ENCODE peak calls at places on chromosomes 13 and 19, in six cellular contexts. One of them, this sample, is unnamed.

GRCh38 chr13:93900735-93901134 is 578.7 kb downstream of the DCT start:
- DNase-seq in H1: no peak
- DNase-seq in GM12891: no peak
- DNase-seq in K562: no peak
- DNase-seq in GM12878: no peak
- DNase-seq in HepG2: no peak
- DNase-seq in this sample: no peak

GRCh38 chr19:51688665-51689571 is 4.2 kb upstream of the SPACA6 start:
- DNase-seq in H1: peak; percentile 80
- DNase-seq in GM12891: no peak
- DNase-seq in K562: peak; percentile 87
- DNase-seq in GM12878: no peak
- DNase-seq in HepG2: peak; percentile 61
- DNase-seq in this sample: no peak

GRCh38 chr19:36449059-36449670 is 30.7 kb upstream of the ZFP82 start:
- DNase-seq in H1: no peak
- DNase-seq in GM12891: no peak
- DNase-seq in K562: no peak
- DNase-seq in GM12878: no peak
- DNase-seq in HepG2: no peak
- DNase-seq in this sample: no peak

GRCh38 chr19:23283925-23284324 is 33.7 kb upstream of the ZNF724 start:
- DNase-seq in H1: peak; percentile 82
- DNase-seq in GM12891: peak; percentile 25
- DNase-seq in K562: peak; percentile 40
- DNase-seq in GM12878: no peak
- DNase-seq in HepG2: peak; percentile 54
- DNase-seq in this sample: no peak

GRCh38 chr19:18153555-18154134 is 682 bp downstream of the PIK3R2 start:
- DNase-seq in H1: no peak
- DNase-seq in GM12891: no peak
- DNase-seq in K562: no peak
- DNase-seq in GM12878: no peak
- DNase-seq in HepG2: no peak
- DNase-seq in this sample: no peak

GRCh38 chr13:36862722-36863121 is 43.7 kb downstream of the RFXAP start:
- DNase-seq in H1: no peak
- DNase-seq in GM12891: no peak
- DNase-seq in K562: no peak
- DNase-seq in GM12878: no peak
- DNase-seq in HepG2: no peak
- DNase-seq in this sample: no peak

GRCh38 chr13:94088742-94089141 is 390.7 kb downstream of the DCT start:
- DNase-seq in H1: no peak
- DNase-seq in GM12891: no peak
- DNase-seq in K562: no peak
- DNase-seq in GM12878: no peak
- DNase-seq in HepG2: no peak
- DNase-seq in this sample: no peak

GRCh38 chr13:40388617-40389016 is 277.8 kb downstream of the FOXO1 start:
- DNase-seq in H1: no peak
- DNase-seq in GM12891: peak; percentile 32
- DNase-seq in K562: no peak
- DNase-seq in GM12878: peak; percentile 70
- DNase-seq in HepG2: no peak
- DNase-seq in this sample: peak; percentile 36

GRCh38 chr19:4183967-4184717 is 1.7 kb downstream of the ANKRD24 start:
- DNase-seq in H1: no peak
- DNase-seq in GM12891: no peak
- DNase-seq in K562: no peak
- DNase-seq in GM12878: no peak
- DNase-seq in HepG2: no peak
- DNase-seq in this sample: no peak
- TF ChIP-seq TAF1 in H1: no peak
- TF ChIP-seq TAF1 in GM12891: no peak
- TF ChIP-seq TAF1 in K562: no peak
- TF ChIP-seq TAF1 in GM12878: no peak
- TF ChIP-seq TAF1 in HepG2: no peak
- TF ChIP-seq TAF1 in this sample: no peak

GRCh38 chr13:106569233-106570095 is 1.5 kb upstream of the ARGLU1 start:
- DNase-seq in H1: no peak
- DNase-seq in GM12891: no peak
- DNase-seq in K562: peak; percentile 8
- DNase-seq in GM12878: no peak
- DNase-seq in HepG2: no peak
- DNase-seq in this sample: no peak

GRCh38 chr13:106567421-106568224 is at the start of gene ARGLU1:
- DNase-seq in H1: peak; percentile 98
- DNase-seq in GM12891: peak; percentile 62
- DNase-seq in K562: peak; percentile 90
- DNase-seq in GM12878: peak; percentile 64
- DNase-seq in HepG2: peak; percentile 78
- DNase-seq in this sample: peak; percentile 65

GRCh38 chr13:106568225-106569003 is 477 bp upstream of the ARGLU1 start:
- DNase-seq in H1: no peak
- DNase-seq in GM12891: no peak
- DNase-seq in K562: peak; percentile 10
- DNase-seq in GM12878: no peak
- DNase-seq in HepG2: peak; percentile 35
- DNase-seq in this sample: no peak

GRCh38 chr13:106565127-106565775 is 2.7 kb downstream of the ARGLU1 start:
- DNase-seq in H1: no peak
- DNase-seq in GM12891: no peak
- DNase-seq in K562: no peak
- DNase-seq in GM12878: no peak
- DNase-seq in HepG2: no peak
- DNase-seq in this sample: no peak

GRCh38 chr13:106566682-106567420 is 1.1 kb downstream of the ARGLU1 start:
- DNase-seq in H1: no peak
- DNase-seq in GM12891: peak; percentile 50
- DNase-seq in K562: peak; percentile 69
- DNase-seq in GM12878: no peak
- DNase-seq in HepG2: peak; percentile 32
- DNase-seq in this sample: peak; percentile 47
- TF ChIP-seq POLR2A in H1: no peak
- TF ChIP-seq POLR2A in GM12891: no peak
- TF ChIP-seq POLR2A in K562: no peak
- TF ChIP-seq POLR2A in GM12878: no peak
- TF ChIP-seq POLR2A in HepG2: no peak
- TF ChIP-seq POLR2A in this sample: no peak

GRCh38 chr13:95315752-95316151 is 14.5 kb upstream of the ABCC4 start:
- DNase-seq in H1: no peak
- DNase-seq in GM12891: no peak
- DNase-seq in K562: no peak
- DNase-seq in GM12878: no peak
- DNase-seq in HepG2: no peak
- DNase-seq in this sample: no peak

GRCh38 chr13:95319551-95320274 is 18.5 kb upstream of the ABCC4 start:
- DNase-seq in H1: no peak
- DNase-seq in GM12891: no peak
- DNase-seq in K562: no peak
- DNase-seq in GM12878: no peak
- DNase-seq in HepG2: no peak
- DNase-seq in this sample: no peak

DNA sequence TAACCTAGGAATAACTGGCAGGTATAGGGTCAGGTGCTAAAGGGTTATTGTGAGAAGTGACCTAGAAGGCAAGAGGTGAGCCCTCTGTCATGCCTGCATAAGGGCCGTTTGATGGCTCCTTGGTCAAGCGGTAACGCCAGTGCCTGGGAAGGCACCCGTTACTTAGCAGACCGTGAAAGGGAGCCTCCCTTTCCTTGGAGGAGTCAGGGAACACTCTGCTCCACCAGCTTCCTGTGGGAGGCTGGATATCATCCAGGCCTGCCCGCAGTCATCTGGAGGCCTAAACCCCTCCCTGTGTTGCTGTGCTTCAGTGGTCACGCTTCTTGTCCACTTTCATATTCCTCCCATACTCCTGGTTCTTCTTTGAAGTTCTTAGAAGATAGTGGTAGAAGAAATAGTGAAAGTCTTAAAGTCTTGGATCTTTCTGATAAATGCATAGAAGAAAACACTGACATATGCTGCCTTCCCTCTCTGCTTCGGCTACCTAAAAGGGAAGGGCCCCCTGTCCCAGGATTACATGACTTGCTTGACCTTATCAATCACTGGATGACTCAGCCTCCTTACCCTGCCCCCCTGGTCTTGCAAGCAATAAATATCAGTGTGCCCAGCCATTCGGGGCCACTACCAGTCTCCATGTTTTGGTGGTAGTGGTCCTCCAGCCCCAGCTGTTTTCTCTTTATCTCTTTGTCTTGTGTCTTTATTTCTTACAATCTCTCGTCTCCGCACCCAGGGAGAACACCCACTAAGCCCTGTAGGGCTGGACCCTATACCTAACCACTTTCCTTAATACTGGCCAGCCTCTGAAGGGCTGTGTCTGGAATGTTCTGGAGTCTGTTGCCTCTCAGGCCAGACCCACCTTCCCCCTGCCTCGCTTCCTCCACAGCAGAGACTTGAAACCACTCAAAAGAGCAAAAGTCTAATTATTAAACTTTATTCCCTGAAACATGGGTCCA is 16.1 kb upstream of the ABCC4 start:
- DNase-seq in H1: no peak
- DNase-seq in GM12891: no peak
- DNase-seq in K562: peak; percentile 63
- DNase-seq in GM12878: no peak
- DNase-seq in HepG2: no peak
- DNase-seq in this sample: no peak
- TF ChIP-seq TAF1 in H1: no peak
- TF ChIP-seq TAF1 in GM12891: no peak
- TF ChIP-seq TAF1 in K562: no peak
- TF ChIP-seq TAF1 in GM12878: no peak
- TF ChIP-seq TAF1 in HepG2: no peak
- TF ChIP-seq TAF1 in this sample: no peak

GRCh38 chr13:75482070-75482819 is at the start of gene TBC1D4:
- DNase-seq in H1: no peak
- DNase-seq in GM12891: peak; percentile 54
- DNase-seq in K562: peak; percentile 78
- DNase-seq in GM12878: peak; percentile 66
- DNase-seq in HepG2: peak; percentile 87
- DNase-seq in this sample: peak; percentile 59
- TF ChIP-seq POLR2A in H1: peak; percentile 39
- TF ChIP-seq POLR2A in GM12891: no peak
- TF ChIP-seq POLR2A in K562: no peak
- TF ChIP-seq POLR2A in GM12878: peak; percentile 73
- TF ChIP-seq POLR2A in HepG2: peak; percentile 51
- TF ChIP-seq POLR2A in this sample: peak; percentile 55

GRCh38 chr19:45985321-45985720 is 9.9 kb upstream of the CCDC61 start:
- DNase-seq in H1: no peak
- DNase-seq in GM12891: no peak
- DNase-seq in K562: no peak
- DNase-seq in GM12878: no peak
- DNase-seq in HepG2: no peak
- DNase-seq in this sample: no peak

GRCh38 chr19:45994456-45994988 is 745 bp upstream of the CCDC61 start:
- DNase-seq in H1: no peak
- DNase-seq in GM12891: no peak
- DNase-seq in K562: no peak
- DNase-seq in GM12878: no peak
- DNase-seq in HepG2: no peak
- DNase-seq in this sample: no peak

GRCh38 chr19:45995715-45996385 is 583 bp downstream of the CCDC61 start:
- DNase-seq in H1: no peak
- DNase-seq in GM12891: no peak
- DNase-seq in K562: peak; percentile 60
- DNase-seq in GM12878: no peak
- DNase-seq in HepG2: no peak
- DNase-seq in this sample: no peak

GRCh38 chr19:45994989-45995714 is at the start of gene CCDC61:
- DNase-seq in H1: peak; percentile 96
- DNase-seq in GM12891: peak; percentile 90
- DNase-seq in K562: peak; percentile 99
- DNase-seq in GM12878: peak; percentile 99
- DNase-seq in HepG2: peak; percentile 99
- DNase-seq in this sample: peak; percentile 93

DNA sequence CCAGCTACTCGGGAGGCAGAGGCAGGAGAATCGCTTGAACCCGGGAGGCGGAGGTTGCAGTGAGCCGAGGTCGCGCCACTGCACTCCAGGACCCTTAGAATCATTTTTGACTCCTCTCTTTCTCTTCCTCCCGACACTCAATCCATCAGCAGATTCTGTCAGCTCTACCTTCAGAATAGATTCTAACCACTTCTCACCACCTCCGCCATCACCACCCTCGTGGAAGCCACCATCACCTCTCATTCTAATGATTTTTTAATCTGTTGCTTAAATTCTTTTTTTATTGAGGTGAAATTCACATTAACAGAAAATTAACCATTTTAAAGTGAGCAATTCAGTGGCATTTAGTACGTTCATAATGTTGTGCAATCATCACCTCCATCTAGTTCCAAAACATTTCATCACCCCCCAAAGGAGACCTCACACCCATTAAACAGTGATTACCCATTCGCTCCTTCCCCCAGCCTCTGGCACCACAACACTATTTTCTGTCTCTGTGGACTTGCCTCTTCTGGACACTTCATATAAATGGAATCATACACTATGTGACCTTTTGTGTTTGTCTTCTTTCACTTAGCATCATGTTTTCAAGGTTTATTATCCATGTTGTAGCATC is 5.0 kb upstream of the CCDC61 start:
- DNase-seq in H1: no peak
- DNase-seq in GM12891: no peak
- DNase-seq in K562: no peak
- DNase-seq in GM12878: no peak
- DNase-seq in HepG2: no peak
- DNase-seq in this sample: no peak
- TF ChIP-seq TAF1 in H1: no peak
- TF ChIP-seq TAF1 in GM12891: no peak
- TF ChIP-seq TAF1 in K562: no peak
- TF ChIP-seq TAF1 in GM12878: no peak
- TF ChIP-seq TAF1 in HepG2: no peak
- TF ChIP-seq TAF1 in this sample: no peak

GRCh38 chr19:58381460-58382220 is 810 bp upstream of the ZNF837 start:
- DNase-seq in H1: no peak
- DNase-seq in GM12891: no peak
- DNase-seq in K562: no peak
- DNase-seq in GM12878: no peak
- DNase-seq in HepG2: no peak
- DNase-seq in this sample: no peak

GRCh38 chr19:58382997-58383603 is 2.3 kb upstream of the ZNF837 start:
- DNase-seq in H1: no peak
- DNase-seq in GM12891: no peak
- DNase-seq in K562: no peak
- DNase-seq in GM12878: no peak
- DNase-seq in HepG2: no peak
- DNase-seq in this sample: no peak

GRCh38 chr19:58379276-58379675 is 1.6 kb downstream of the ZNF837 start:
- DNase-seq in H1: no peak
- DNase-seq in GM12891: no peak
- DNase-seq in K562: no peak
- DNase-seq in GM12878: no peak
- DNase-seq in HepG2: no peak
- DNase-seq in this sample: no peak

GRCh38 chr19:58380736-58381459 is at the start of gene ZNF837:
- DNase-seq in H1: peak; percentile 96
- DNase-seq in GM12891: peak; percentile 94
- DNase-seq in K562: peak; percentile 100
- DNase-seq in GM12878: peak; percentile 99
- DNase-seq in HepG2: peak; percentile 99
- DNase-seq in this sample: peak; percentile 94

GRCh38 chr19:58380037-58380735 is 644 bp downstream of the ZNF837 start:
- DNase-seq in H1: no peak
- DNase-seq in GM12891: no peak
- DNase-seq in K562: no peak
- DNase-seq in GM12878: no peak
- DNase-seq in HepG2: peak; percentile 83
- DNase-seq in this sample: no peak
- TF ChIP-seq POLR2A in H1: no peak
- TF ChIP-seq POLR2A in GM12891: no peak
- TF ChIP-seq POLR2A in K562: no peak
- TF ChIP-seq POLR2A in GM12878: no peak
- TF ChIP-seq POLR2A in HepG2: no peak
- TF ChIP-seq POLR2A in this sample: no peak

This sample was measured in GM12892.